ENCODE peak calls at places on chromosomes 16 and 17, in six cellular contexts. V is mammary epithelial cell, G is right lobe of liver, M is cardiac fibroblast, J is AG09309, F is sigmoid colon. S is an unnamed sample.

GRCh38 chr17:38415250-38416194 is 12.7 kb upstream of the ARHGAP23 start:
- DNase-seq in F (no peak), V (no peak), G (no peak), J (no peak), M (peak), S (no peak)

GRCh38 chr16:87145181-87146176 is 171.7 kb downstream of the C16orf95 start:
- DNase-seq in M (peak), J (peak), V (peak), G (peak), F (no peak), S (no peak)

GRCh38 chr17:61567045-61567802 is 23.8 kb downstream of the NACA2 start:
- DNase-seq in F (no peak), M (no peak), G (no peak), V (no peak), J (no peak), S (no peak)

GRCh38 chr17:55289978-55290377 is 25.2 kb downstream of the HLF start:
- DNase-seq in F (no peak), J (no peak), M (no peak), G (no peak), V (no peak), S (no peak)

GRCh38 chr17:753407-753806 is 1.3 kb upstream of the GEMIN4 start:
- DNase-seq in G (no peak), M (no peak), F (no peak), V (no peak), J (no peak), S (no peak)

GRCh38 chr17:1746975-1747543 is 4.4 kb downstream of the SERPINF2 start:
- DNase-seq in G (peak), F (no peak), M (peak), V (peak), J (no peak), S (no peak)

GRCh38 chr17:73760186-73760758 is 116.0 kb upstream of the SDK2 start:
- DNase-seq in M (no peak), F (no peak), G (no peak), J (no peak), V (no peak), S (no peak)

GRCh38 chr17:1060991-1061390 is 64.1 kb downstream of the TIMM22 start:
- DNase-seq in J (peak), V (peak), M (peak), G (peak), F (peak), S (no peak)

GRCh38 chr16:31332544-31332943 is 22.4 kb upstream of the ITGAX start:
- DNase-seq in M (no peak), J (no peak), V (no peak), F (no peak), G (no peak), S (no peak)

GRCh38 chr16:73011926-73012325 is 36.0 kb downstream of the ZFHX3 start:
- DNase-seq in M (no peak), J (no peak), V (no peak), G (no peak), F (peak), S (no peak)

GRCh38 chr17:77233635-77234334 is 93.0 kb downstream of the SEC14L1 start:
- DNase-seq in F (peak), J (no peak), V (peak), G (peak), M (peak), S (no peak)

GRCh38 chr17:80891096-80892018 is 100.3 kb upstream of the CHMP6 start:
- DNase-seq in M (peak), V (peak), G (peak), J (peak), F (peak), S (no peak)

GRCh38 chr16:56488035-56488434 is 31.8 kb downstream of the BBS2 start:
- DNase-seq in J (no peak), V (no peak), F (no peak), G (no peak), M (no peak), S (no peak)

GRCh38 chr16:57115504-57116182 is 23.3 kb downstream of the CPNE2 start:
- DNase-seq in F (peak), J (no peak), V (no peak), G (no peak), M (peak), S (no peak)

GRCh38 chr17:70905796-70906195 is 736.5 kb downstream of the KCNJ2 start:
- DNase-seq in V (peak), G (no peak), J (peak), F (no peak), M (peak), S (no peak)

GRCh38 chr17:13725286-13725990 is 123.7 kb upstream of the HS3ST3A1 start:
- DNase-seq in V (no peak), F (no peak), M (peak), J (no peak), G (no peak), S (no peak)

GRCh38 chr17:59372138-59372751 is 40.8 kb downstream of the YPEL2 start:
- DNase-seq in F (peak), G (no peak), M (peak), V (no peak), J (peak), S (no peak)

GRCh38 chr16:4182581-4183257 is 59.2 kb downstream of the SRL start:
- DNase-seq in M (no peak), F (no peak), J (no peak), G (no peak), V (no peak), S (no peak)

GRCh38 chr16:47045023-47045422 is 71.5 kb upstream of the DNAJA2 start:
- DNase-seq in G (no peak), V (no peak), M (peak), F (no peak), J (no peak), S (no peak)

GRCh38 chr17:17416400-17417360 is 60.1 kb upstream of the MED9 start:
- DNase-seq in V (peak), F (peak), M (peak), G (no peak), J (no peak), S (no peak)

GRCh38 chr17:15036238-15036637 is 228.9 kb downstream of the PMP22 start:
- DNase-seq in V (no peak), F (no peak), G (no peak), J (no peak), M (no peak), S (no peak)

GRCh38 chr17:15039366-15039765 is 225.8 kb downstream of the PMP22 start:
- DNase-seq in J (no peak), F (no peak), M (no peak), V (peak), G (no peak), S (no peak)

GRCh38 chr17:15038656-15039055 is 226.5 kb downstream of the PMP22 start:
- DNase-seq in J (peak), M (no peak), F (no peak), V (peak), G (no peak), S (no peak)
- TF ChIP-seq CTCF in J (no peak), M (no peak), F (no peak), V (no peak), G (no peak), S (no peak)

GRCh38 chr16:75496546-75496945 is 1.3 kb upstream of the CHST6 start:
- DNase-seq in G (no peak), F (no peak), V (no peak), J (no peak), M (peak), S (no peak)

GRCh38 chr16:75494184-75494583 is 1.1 kb downstream of the CHST6 start:
- DNase-seq in F (no peak), J (no peak), V (no peak), M (no peak), G (no peak), S (no peak)

GRCh38 chr16:75494696-75495601 is at the start of gene CHST6:
- DNase-seq in F (no peak), V (peak), J (no peak), G (no peak), M (peak), S (peak)

GRCh38 chr16:75488322-75488721 is 6.9 kb downstream of the CHST6 start:
- DNase-seq in F (no peak), M (no peak), G (no peak), J (no peak), V (no peak), S (no peak)

DNA sequence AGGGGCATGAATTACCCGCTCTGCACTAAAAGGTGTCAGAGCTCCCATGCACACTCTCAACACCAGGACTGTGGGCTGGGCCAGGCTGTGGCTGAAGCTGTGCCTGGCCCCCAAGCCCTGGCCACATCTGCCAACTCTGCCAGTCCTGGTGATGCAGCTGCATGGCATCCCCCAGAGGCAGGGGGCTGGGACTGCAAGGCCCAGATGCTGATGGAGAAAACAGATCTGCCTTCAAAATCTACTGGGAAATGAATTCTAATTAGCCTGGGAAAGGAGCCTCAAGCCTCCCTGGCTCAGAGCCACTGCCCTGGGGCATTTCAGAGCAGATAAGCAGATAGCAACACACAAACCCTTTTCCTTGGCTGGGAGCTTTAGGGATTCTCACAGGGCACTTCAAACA is 3.4 kb downstream of the CHST6 start:
- DNase-seq in G (no peak), V (peak), J (no peak), M (no peak), F (no peak), S (no peak)
- TF ChIP-seq CTCF in G (no peak), V (peak), J (peak), M (no peak), F (no peak), S (no peak)

GRCh38 chr16:68084504-68085258 is 489 bp upstream of the NFATC3 start:
- DNase-seq in V (peak), J (no peak), G (peak), M (peak), F (peak), S (peak)

GRCh38 chr16:68086860-68087268 is 1.7 kb downstream of the NFATC3 start:
- DNase-seq in V (peak), F (no peak), J (no peak), G (no peak), M (no peak), S (no peak)

GRCh38 chr16:68086336-68086821 is 1.2 kb downstream of the NFATC3 start:
- DNase-seq in V (peak), J (no peak), G (no peak), M (no peak), F (no peak), S (no peak)

GRCh38 chr16:68083861-68084503 is 1.2 kb upstream of the NFATC3 start:
- DNase-seq in G (peak), F (peak), M (peak), J (no peak), V (no peak), S (no peak)

DNA sequence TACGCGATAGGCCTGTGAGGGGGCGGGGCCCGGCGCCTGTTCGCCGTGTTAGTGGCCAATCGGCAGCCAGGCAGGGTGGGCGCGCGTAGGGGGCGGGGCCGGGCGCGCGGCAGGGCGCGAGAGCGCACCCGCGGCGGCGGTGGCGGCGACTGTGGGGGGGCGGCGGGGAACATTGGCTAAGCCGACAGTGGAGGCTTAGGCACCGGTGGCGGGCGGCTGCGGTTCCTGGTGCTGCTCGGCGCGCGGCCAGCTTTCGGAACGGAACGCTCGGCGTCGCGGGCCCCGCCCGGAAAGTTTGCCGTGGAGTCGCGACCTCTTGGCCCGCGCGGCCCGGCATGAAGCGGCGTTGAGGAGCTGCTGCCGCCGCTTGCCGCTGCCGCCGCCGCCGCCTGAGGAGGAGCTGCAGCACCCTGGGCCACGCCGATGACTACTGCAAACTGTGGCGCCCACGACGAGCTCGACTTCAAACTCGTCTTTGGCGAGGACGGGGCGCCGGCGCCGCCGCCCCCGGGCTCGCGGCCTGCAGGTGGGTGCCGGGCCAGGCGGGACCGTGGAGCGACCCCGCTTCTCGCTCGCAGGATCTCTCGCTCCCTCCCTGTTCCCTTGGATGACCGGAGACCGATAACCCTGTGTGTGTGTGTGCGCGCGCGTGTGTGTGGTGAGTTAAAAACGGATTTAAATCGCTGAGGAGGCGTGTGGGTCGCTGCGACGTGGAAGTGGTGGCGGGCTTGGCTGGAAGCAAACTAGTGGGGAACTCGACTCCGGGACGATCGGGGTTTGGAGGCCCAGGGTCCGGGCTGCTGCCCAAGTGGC is at the start of gene NFATC3:
- DNase-seq in V (peak), M (peak), G (peak), F (peak), J (peak), S (peak)
- TF ChIP-seq CTCF in V (no peak), M (no peak), G (no peak), F (no peak), J (no peak), S (no peak)

DNA sequence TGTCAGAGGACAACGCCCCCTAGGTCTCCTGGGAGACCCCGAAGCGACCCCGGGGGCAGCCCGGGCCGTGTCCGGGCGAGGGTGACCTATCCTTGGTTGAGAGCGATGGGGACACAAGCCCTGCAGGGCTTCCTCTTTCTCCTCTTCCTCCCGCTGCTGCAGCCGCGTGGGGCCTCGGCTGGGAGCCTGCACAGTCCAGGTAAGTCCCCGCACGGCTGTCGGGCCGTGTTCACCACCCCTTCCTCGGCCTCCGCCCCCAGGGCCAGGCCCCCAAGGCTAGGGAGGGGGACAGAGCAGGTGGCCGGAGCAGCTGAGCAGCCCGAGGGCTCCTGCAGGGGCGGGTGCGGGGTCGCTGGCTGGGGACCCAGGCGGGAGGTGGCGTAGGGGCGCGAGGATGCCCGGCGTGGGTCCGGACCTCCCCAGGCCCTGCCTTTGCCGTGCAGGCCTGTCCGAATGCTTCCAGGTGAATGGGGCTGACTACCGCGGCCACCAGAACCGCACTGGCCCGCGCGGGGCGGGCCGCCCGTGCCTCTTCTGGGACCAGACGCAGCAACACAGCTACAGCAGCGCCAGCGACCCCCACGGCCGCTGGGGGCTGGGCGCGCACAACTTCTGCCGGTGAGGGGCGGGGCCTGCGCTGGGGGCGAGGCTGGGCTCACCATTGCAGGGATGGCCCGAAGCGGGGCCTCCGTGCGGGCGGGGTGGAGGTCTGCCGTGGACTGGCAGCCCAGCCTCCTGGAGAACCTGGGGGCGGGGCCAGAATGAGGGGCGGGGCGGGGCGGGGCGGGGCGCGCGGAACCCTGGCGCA is 545 bp downstream of the KREMEN2 start:
- DNase-seq in F (no peak), J (no peak), G (peak), V (peak), M (no peak), S (peak)
- TF ChIP-seq CTCF in F (no peak), J (no peak), G (no peak), V (no peak), M (no peak), S (no peak)

DNA sequence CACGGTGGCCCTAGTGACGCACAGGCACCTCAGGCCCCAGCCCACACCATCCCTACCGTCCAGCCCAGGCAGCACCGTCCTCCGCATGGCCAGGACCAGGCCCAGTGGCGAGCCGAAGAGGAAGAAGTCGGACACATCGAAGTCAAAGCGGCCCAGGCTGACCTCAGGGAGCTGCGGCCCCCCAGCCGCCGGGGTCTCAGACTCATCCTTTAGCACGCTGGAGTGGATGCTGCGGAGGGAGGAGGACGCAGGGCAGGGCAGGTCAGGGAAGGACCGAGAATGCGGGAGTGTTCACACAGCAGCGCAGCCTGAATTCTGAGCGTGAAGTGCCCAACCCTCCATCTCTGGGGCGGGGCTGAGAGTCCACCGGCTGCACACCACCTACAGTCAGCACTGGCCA is 30.1 kb downstream of the PIMREG start:
- DNase-seq in M (no peak), F (no peak), V (no peak), G (no peak), J (no peak), S (no peak)
- TF ChIP-seq CTCF in M (no peak), F (no peak), V (no peak), G (no peak), J (no peak), S (no peak)

GRCh38 chr17:18928726-18929125 is 23.2 kb upstream of the SLC5A10 start:
- DNase-seq in F (no peak), J (no peak), G (no peak), M (no peak), V (no peak), S (no peak)
- TF ChIP-seq CTCF in F (no peak), J (no peak), G (no peak), M (no peak), V (no peak), S (no peak)

GRCh38 chr17:36629252-36629847 is 28.0 kb downstream of the MRM1 start:
- DNase-seq in V (peak), G (peak), J (peak), M (peak), F (peak), S (peak)
- TF ChIP-seq CTCF in V (peak), G (peak), J (peak), M (peak), F (peak), S (peak)